ENCODE peak calls at places on chromosomes 11 and 22, in four cellular contexts. P is endodermal cell; N is NCI-H2029; O is stimulated activated CD4-positive, alpha-beta T cell treated with anti-CD3 and anti-CD28 coated beads, Interleukin-15, amount 100 ng/mL, for 24 hours. E is an unnamed sample.

GRCh38 chr11:10450451-10451398 is 4.3 kb upstream of the AMPD3 start:
- DNase-seq in O (peak; percentile 71), N (peak; percentile 51), P (peak; percentile 95), E (peak; percentile 69)

GRCh38 chr11:44568706-44569473 is 3.4 kb downstream of the CD82 start:
- DNase-seq in P (no peak), O (peak; percentile 94), N (no peak), E (no peak)

GRCh38 chr11:35165416-35166368 is 26.7 kb downstream of the CD44 start:
- DNase-seq in N (no peak), O (peak; percentile 86), P (no peak), E (no peak)

GRCh38 chr11:36065436-36065835 is 121.6 kb downstream of the LDLRAD3 start:
- DNase-seq in P (no peak), N (no peak), O (no peak), E (no peak)

GRCh38 chr22:43230983-43231723 is 44.2 kb upstream of the TTLL12 start:
- DNase-seq in P (peak; percentile 97), O (peak; percentile 79), N (peak; percentile 73), E (peak; percentile 47)

GRCh38 chr11:47617417-47617809 is 23.2 kb upstream of the C1QTNF4 start:
- DNase-seq in N (no peak), P (no peak), O (no peak), E (no peak)

GRCh38 chr11:68014157-68014965 is 4.2 kb downstream of the ALDH3B1 start:
- DNase-seq in O (no peak), N (peak; percentile 62), P (no peak), E (no peak)

GRCh38 chr11:128728767-128729587 is 35.1 kb downstream of the FLI1 start:
- DNase-seq in O (peak; percentile 18), N (no peak), P (no peak), E (no peak)

GRCh38 chr11:121829159-121829643 is 286.8 kb downstream of the BLID start:
- DNase-seq in O (no peak), N (no peak), P (no peak), E (no peak)

GRCh38 chr11:59555601-59556114 is 44.3 kb downstream of the OR4D9 start:
- DNase-seq in O (no peak), N (no peak), P (no peak), E (no peak)

GRCh38 chr11:95375881-95376280 is 144.9 kb upstream of the SESN3 start:
- DNase-seq in N (no peak), O (no peak), P (no peak), E (no peak)

GRCh38 chr11:26849009-26849408 is 127.1 kb upstream of the SLC5A12 start:
- DNase-seq in O (no peak), N (no peak), P (no peak), E (no peak)

GRCh38 chr22:20027966-20028854 is 7.3 kb downstream of the TANGO2 start:
- DNase-seq in O (peak; percentile 23), P (no peak), N (no peak), E (no peak)

GRCh38 chr11:75325713-75326438 is 25.6 kb downstream of the ARRB1 start:
- DNase-seq in O (peak; percentile 80), N (no peak), P (no peak), E (no peak)

GRCh38 chr11:68051191-68052136 is 12.6 kb downstream of the TCIRG1 start:
- DNase-seq in N (no peak), O (no peak), P (peak; percentile 78), E (no peak)

GRCh38 chr11:45879803-45880685 is 5.4 kb upstream of the MAPK8IP1 start:
- DNase-seq in O (no peak), P (no peak), N (no peak), E (peak; percentile 64)

GRCh38 chr11:31702966-31703365 is 108.2 kb downstream of the PAX6 start:
- DNase-seq in P (no peak), N (peak; percentile 7), O (no peak), E (peak; percentile 24)

GRCh38 chr11:72040497-72041363 is 39.6 kb downstream of the NUMA1 start:
- DNase-seq in P (peak; percentile 89), O (peak; percentile 83), N (peak; percentile 97), E (peak; percentile 92)

GRCh38 chr22:29205260-29205597 is 467 bp upstream of the EMID1 start:
- DNase-seq in O (no peak), N (no peak), P (no peak), E (no peak)

GRCh38 chr11:72816404-72816990 is 2.3 kb downstream of the ATG16L2 start:
- DNase-seq in N (no peak), O (no peak), P (no peak), E (no peak)

GRCh38 chr22:35568751-35569725 is 28.4 kb downstream of the RASD2 start:
- DNase-seq in P (peak; percentile 60), N (no peak), O (no peak), E (no peak)

E was measured in DMS153.